ENCODE peak calls at places on chromosome 3, in seven cellular contexts. K is epithelial cell of esophagus, B is BE2C, T is left ventricle myocardium inferior, M is HCT116, O is colonic mucosa, J is adrenal gland. D is an unnamed sample.

GRCh38 chr3:117019082-117019713 is 309.6 kb downstream of the TUSC7 start:
- DNase-seq in K (peak), B (peak), T (peak), M (no peak), O (peak), J (peak), D (peak)

GRCh38 chr3:13770390-13771169 is 109.3 kb downstream of the WNT7A start:
- DNase-seq in K (no peak), B (no peak), T (no peak), M (no peak), O (no peak), J (peak), D (peak)

GRCh38 chr3:87207500-87207899 is 19.6 kb upstream of the CHMP2B start:
- DNase-seq in K (peak), B (no peak), T (no peak), M (no peak), O (no peak), J (no peak), D (peak)

GRCh38 chr3:71589132-71589531 is 5.6 kb upstream of the FOXP1 start:
- DNase-seq in K (no peak), B (no peak), T (no peak), M (no peak), O (no peak), J (no peak), D (no peak)

GRCh38 chr3:101224739-101225138 is 95.6 kb downstream of the IMPG2 start:
- DNase-seq in K (no peak), B (no peak), T (no peak), M (no peak), O (no peak), J (no peak), D (no peak)

GRCh38 chr3:183954875-183955274 is 62.8 kb downstream of the ABCC5 start:
- DNase-seq in K (no peak), B (no peak), T (no peak), M (no peak), O (no peak), J (no peak), D (no peak)

GRCh38 chr3:126459111-126459762 is 16.5 kb downstream of the ZXDC start:
- DNase-seq in K (no peak), B (peak), T (no peak), M (no peak), O (no peak), J (no peak), D (no peak)

GRCh38 chr3:124611520-124611919 is 118.7 kb upstream of the UMPS start:
- DNase-seq in K (no peak), B (no peak), T (no peak), M (no peak), O (peak), J (no peak), D (no peak)

GRCh38 chr3:41202834-41203345 is 3.6 kb downstream of the CTNNB1 start:
- DNase-seq in K (peak), B (peak), T (no peak), M (no peak), O (no peak), J (no peak), D (peak)

GRCh38 chr3:149199474-149199873 is 22.2 kb downstream of the CP start:
- DNase-seq in K (no peak), B (no peak), T (no peak), M (no peak), O (no peak), J (no peak), D (peak)

GRCh38 chr3:14772533-14773138 is 46.1 kb upstream of the FGD5 start:
- DNase-seq in K (no peak), B (no peak), T (no peak), M (no peak), O (peak), J (peak), D (no peak)

GRCh38 chr3:113258311-113258710 is 47.0 kb downstream of the BOC start:
- DNase-seq in K (no peak), B (no peak), T (no peak), M (no peak), O (no peak), J (no peak), D (no peak)

GRCh38 chr3:111627092-111627491 is 31.9 kb upstream of the ZBED2 start:
- DNase-seq in K (peak), B (no peak), T (no peak), M (no peak), O (no peak), J (no peak), D (peak)

GRCh38 chr3:136750922-136751258 is 1.3 kb downstream of the STAG1 start:
- DNase-seq in K (no peak), B (no peak), T (no peak), M (no peak), O (no peak), J (no peak), D (peak)

GRCh38 chr3:158727499-158728377 is 4.5 kb downstream of the RARRES1 start:
- DNase-seq in K (peak), B (peak), T (no peak), M (peak), O (peak), J (peak), D (peak)

GRCh38 chr3:190217081-190217480 is 96.4 kb upstream of the P3H2 start:
- DNase-seq in K (peak), B (no peak), T (no peak), M (no peak), O (no peak), J (no peak), D (peak)

GRCh38 chr3:50221413-50222168 is 14.4 kb upstream of the GNAI2 start:
- DNase-seq in K (no peak), B (no peak), T (no peak), M (no peak), O (no peak), J (no peak), D (no peak)
- TF ChIP-seq CTCF in K (no peak), B (no peak), T (no peak), M (no peak), O (no peak), J (no peak), D (no peak)

DNA sequence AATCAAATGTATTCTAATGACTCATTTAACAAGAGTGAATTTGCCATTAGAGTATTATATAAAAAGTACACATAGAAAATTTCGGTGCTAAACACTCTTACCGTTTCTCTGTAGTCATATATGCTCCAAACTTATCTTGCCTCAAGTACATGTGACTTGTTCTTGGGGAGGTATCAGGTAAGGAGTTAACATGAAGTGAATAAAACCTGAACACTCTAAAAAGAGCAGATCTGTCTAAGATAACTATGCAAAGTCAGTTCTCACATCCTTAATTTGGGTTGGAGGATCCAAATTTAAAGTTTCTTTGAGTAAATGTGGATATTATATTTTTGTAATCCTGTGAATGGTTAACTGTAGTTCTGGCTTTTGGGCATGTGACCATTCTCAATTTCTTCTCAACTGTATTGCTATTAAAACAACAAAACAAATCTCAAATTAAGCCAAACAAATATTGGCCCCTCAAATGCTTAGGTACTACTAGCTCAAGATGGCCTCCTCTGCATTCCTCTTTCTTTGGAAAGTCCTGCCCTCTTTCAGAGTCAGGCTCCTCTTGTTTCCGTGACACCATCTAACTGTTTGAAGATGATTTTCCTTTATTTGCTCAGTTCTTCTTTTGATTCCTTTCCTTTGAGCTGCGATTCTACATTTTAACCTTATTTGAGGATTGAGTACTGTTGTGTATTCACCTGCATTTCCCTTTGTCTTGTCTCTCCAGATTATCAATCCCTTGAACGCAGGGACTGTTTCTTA is 4.2 kb downstream of the EDEM1 start:
- DNase-seq in K (no peak), B (no peak), T (no peak), M (no peak), O (no peak), J (no peak), D (no peak)
- H3K4me3 ChIP-seq in K (no peak), B (no peak), T (no peak), M (no peak), O (no peak), J (no peak), D (no peak)

GRCh38 chr3:50862221-50862620 is 187.5 kb downstream of the DOCK3 start:
- DNase-seq in K (no peak), B (no peak), T (no peak), M (no peak), O (no peak), J (no peak), D (no peak)
- TF ChIP-seq CTCF in K (no peak), B (no peak), T (no peak), M (no peak), O (no peak), J (no peak), D (no peak)

GRCh38 chr3:62374375-62374876 is 1.1 kb upstream of the FEZF2 start:
- DNase-seq in K (peak), B (no peak), T (no peak), M (no peak), O (no peak), J (no peak), D (peak)
- H3K4me3 ChIP-seq in K (no peak), B (peak), T (peak), M (no peak), O (no peak), J (no peak), D (no peak)

DNA sequence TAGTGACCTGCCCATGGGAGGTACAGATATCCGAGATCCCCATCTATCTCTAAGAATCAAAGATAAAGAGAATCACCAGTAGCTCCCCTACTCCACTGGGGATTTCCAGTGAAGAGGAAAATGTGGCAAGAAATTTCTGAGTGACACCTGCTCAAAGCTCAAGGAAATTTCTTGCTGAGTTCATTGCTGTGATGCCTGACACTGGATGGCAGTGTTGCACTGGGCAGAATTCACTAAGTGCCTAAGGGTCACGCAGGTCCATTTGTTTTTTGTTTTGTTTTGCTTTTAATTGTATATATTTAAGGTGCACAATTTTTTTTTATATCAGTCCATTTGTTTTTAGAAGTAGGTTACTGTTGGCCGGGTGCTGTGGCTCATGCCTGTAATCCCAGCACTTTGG is 109.5 kb upstream of the KCNAB1 start:
- DNase-seq in K (peak), B (peak), T (no peak), M (peak), O (no peak), J (no peak), D (peak)
- TF ChIP-seq CTCF in K (peak), B (peak), T (peak), M (peak), O (no peak), J (peak), D (peak)

DNA sequence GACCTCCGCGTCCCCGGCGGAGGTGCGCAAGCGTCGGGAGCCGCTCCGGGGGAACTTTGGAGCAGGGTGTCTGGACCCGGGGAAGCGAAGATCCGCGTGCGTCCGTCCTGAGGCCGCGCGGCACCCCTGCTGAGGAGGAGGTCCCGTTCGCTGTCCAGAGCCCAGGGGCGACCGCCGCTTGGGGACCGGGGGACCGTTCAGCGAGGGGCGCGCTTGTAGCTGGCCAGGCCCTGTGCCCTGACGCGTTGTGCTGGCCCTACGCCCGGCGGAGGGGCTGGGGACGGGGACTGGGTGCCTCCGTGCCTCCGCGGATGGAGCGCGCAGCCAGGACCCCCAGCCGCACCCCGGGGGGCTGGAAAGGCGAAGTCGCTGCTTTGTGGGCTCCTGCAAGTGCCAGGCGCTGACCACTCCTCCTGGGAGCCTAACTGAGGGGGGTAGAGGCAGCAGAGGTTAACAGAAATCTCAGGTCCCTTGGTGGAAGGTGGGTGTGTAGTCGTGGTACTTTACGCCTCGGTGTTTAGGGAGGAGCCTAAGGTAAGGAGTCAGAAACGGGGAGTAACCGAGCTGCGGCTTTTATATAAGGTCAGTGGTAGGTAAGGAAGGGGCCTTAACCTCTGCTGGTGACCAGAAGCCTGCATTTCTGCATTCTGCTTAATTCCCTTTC is at the start of gene PPARG:
- DNase-seq in K (peak), B (peak), T (peak), M (peak), O (peak), J (no peak), D (peak)
- H3K4me3 ChIP-seq in K (peak), B (peak), T (peak), M (peak), O (peak), J (no peak), D (peak)

DNA sequence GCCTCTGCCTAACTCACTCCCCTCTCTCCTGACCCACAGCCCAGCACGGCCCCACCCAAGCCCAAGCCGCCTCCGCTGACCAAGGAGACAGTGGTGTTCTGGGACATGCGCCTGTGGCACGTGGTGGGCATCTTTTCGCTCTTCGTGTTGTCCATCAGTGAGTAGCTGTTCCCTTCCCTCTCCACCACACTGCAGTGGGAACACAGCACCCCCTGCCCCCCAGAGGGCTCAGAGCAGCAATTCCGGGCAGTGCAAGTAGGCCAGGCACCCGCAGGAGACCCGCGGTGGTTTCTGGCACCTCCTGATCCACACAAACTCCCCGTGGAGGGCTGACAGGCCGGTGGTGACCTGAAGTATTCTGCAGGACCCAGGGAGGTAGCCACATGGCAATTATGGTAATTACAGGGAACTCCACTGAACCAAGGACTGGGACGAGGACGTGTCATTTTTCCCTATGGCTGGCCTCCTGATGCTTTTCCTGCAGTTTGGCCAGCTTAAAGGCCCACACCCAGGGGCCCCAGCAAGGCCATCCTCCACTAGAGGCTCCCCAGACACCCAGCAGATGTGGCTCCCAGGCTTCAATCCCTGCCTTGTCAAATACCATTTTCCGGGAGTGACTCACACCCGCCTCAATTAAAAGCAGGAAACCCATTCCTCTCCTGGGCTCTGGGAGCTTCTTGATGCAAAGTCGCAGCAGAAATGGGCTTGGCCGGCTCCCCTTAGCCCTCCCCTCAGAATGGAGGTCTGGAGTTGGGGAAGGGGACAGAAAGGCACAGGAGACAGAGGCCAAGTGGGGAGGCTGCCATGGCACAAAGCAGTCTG is 4.8 kb downstream of the TMIE start:
- DNase-seq in K (peak), B (peak), T (peak), M (no peak), O (peak), J (no peak), D (peak)
- TF ChIP-seq CTCF in K (no peak), B (no peak), T (no peak), M (no peak), O (no peak), J (no peak), D (no peak)

GRCh38 chr3:4982773-4983738 is 3.8 kb downstream of the BHLHE40 start:
- DNase-seq in K (peak), B (no peak), T (no peak), M (no peak), O (no peak), J (peak), D (peak)

GRCh38 chr3:4981160-4981687 is 2.0 kb downstream of the BHLHE40 start:
- DNase-seq in K (peak), B (no peak), T (no peak), M (no peak), O (no peak), J (no peak), D (peak)

GRCh38 chr3:4983739-4984510 is 4.7 kb downstream of the BHLHE40 start:
- DNase-seq in K (peak), B (no peak), T (no peak), M (peak), O (peak), J (peak), D (peak)

GRCh38 chr3:4980229-4981159 is 1.3 kb downstream of the BHLHE40 start:
- DNase-seq in K (peak), B (peak), T (peak), M (peak), O (peak), J (peak), D (peak)

DNA sequence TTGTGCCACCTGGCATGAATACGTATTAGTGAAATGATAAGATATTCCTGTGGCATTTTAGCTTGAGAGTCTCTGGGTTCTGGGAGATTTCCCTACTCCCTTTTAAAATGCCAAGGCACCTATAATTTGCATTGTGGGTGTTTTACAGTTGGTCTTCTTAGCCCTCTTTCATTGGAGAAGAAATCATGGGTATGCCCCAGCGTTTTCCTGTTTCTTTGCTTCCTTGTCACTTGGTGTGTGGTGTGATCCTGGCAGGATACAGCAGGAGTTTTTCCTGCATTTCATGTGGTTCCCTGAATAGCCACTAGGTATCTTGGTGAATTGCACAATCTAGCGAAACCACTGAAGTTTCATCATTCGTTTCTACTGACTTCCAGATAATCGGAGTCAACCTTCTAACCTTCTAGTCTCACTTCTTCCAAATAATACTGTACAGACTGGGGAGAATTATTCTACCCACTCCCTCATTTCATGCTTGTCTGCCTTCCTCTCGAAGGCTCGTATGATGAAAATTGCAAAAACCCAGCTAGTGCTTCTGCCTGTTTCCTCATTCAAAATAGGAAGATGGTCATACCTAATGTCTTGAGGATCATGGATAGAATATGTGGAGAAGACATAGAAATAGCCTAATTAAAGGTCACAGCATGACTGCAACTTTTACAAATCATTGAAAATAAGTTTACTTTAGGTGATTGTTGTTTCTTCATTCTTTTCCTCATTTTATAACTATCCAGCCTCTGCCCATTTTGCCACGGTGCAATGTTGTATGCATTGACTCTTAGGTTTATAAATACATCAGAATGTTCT is 2.7 kb downstream of the BHLHE40 start:
- DNase-seq in K (peak), B (no peak), T (no peak), M (no peak), O (peak), J (peak), D (peak)
- H3K4me3 ChIP-seq in K (peak), B (peak), T (peak), M (peak), O (peak), J (no peak), D (peak)

D was measured in bronchial epithelial cell.